ENCODE peak calls at places on chromosomes 1 and 21, in four cellular contexts. A is NCI-H774; R is stimulated activated effector memory CD8-positive, alpha-beta T cell treated with anti-CD3 and anti-CD28 coated beads, Interleukin-12 subunit alpha, Interleukin-12 subunit beta, amount 100 ng/mL, for 72 hours; P is dermis blood vessel endothelial cell. O is an unnamed sample.

GRCh38 chr1:46303872-46304326 is 401 bp downstream of the UQCRH start:
- DNase-seq in A (no peak), R (no peak), P (peak; percentile 34), O (no peak)

GRCh38 chr1:211698161-211699026 is 23.0 kb upstream of the NEK2 start:
- DNase-seq in A (peak; percentile 79), R (peak; percentile 95), P (peak; percentile 77), O (peak; percentile 76)

GRCh38 chr1:5563861-5564577 is 428.2 kb downstream of the NPHP4 start:
- DNase-seq in A (no peak), R (peak; percentile 33), P (no peak), O (no peak)

GRCh38 chr1:116311756-116312691 is 61.0 kb upstream of the ATP1A1 start:
- DNase-seq in A (peak; percentile 22), R (no peak), P (no peak), O (no peak)

GRCh38 chr1:115545096-115545720 is 96.6 kb upstream of the VANGL1 start:
- DNase-seq in A (no peak), R (no peak), P (no peak), O (no peak)

GRCh38 chr1:100433563-100433962 is 81.3 kb downstream of the CDC14A start:
- DNase-seq in A (no peak), R (no peak), P (no peak), O (no peak)

GRCh38 chr1:177392336-177392735 is 221.6 kb downstream of the BRINP2 start:
- DNase-seq in A (no peak), R (no peak), P (no peak), O (no peak)

GRCh38 chr21:41170442-41170841 is 2.5 kb downstream of the BACE2 start:
- DNase-seq in A (no peak), R (no peak), P (peak; percentile 87), O (no peak)

GRCh38 chr1:119686661-119687060 is 25.1 kb upstream of the PHGDH start:
- DNase-seq in A (peak; percentile 34), R (no peak), P (no peak), O (no peak)

GRCh38 chr1:55580845-55581332 is 365.7 kb upstream of the USP24 start:
- DNase-seq in A (no peak), R (no peak), P (no peak), O (no peak)

GRCh38 chr1:232421143-232421796 is 208.7 kb downstream of the SIPA1L2 start:
- DNase-seq in A (peak; percentile 76), R (no peak), P (no peak), O (no peak)

GRCh38 chr1:186749820-186750219 is 69.6 kb upstream of the PTGS2 start:
- DNase-seq in A (no peak), R (no peak), P (no peak), O (no peak)

GRCh38 chr1:29292344-29292743 is 56.0 kb downstream of the PTPRU start:
- DNase-seq in A (no peak), R (no peak), P (no peak), O (no peak)

O was measured in T-helper 1 cell.